ENCODE peak calls at places on chromosomes 5 and 9, in nine cellular contexts. O, T, I, K, F, E, J, Q and D are unnamed samples.

GRCh38 chr9:27771803-27772545 is 198.7 kb upstream of the C9orf72 start:
- DNase-seq in I (no peak), Q (no peak), T (no peak), J (peak), F (no peak), E (peak), O (no peak), K (no peak), D (no peak)

GRCh38 chr5:170474489-170475266 is 29.1 kb upstream of the KCNIP1 start:
- DNase-seq in I (no peak), O (no peak), F (no peak), Q (no peak), E (no peak), T (no peak), K (no peak), J (no peak), D (no peak)

GRCh38 chr9:134629586-134630392 is 11.8 kb upstream of the COL5A1 start:
- DNase-seq in F (no peak), J (no peak), I (no peak), K (no peak), T (no peak), Q (peak), E (no peak), O (no peak), D (peak)

GRCh38 chr9:72203205-72203803 is 54.1 kb downstream of the GDA start:
- DNase-seq in O (no peak), Q (no peak), T (peak), I (peak), E (peak), F (peak), K (peak), J (peak), D (no peak)

GRCh38 chr9:98929096-98929495 is 14.6 kb upstream of the COL15A1 start:
- DNase-seq in K (no peak), O (no peak), J (no peak), Q (no peak), E (no peak), T (no peak), F (no peak), I (no peak), D (no peak)

GRCh38 chr9:87592554-87593394 is 95.1 kb downstream of the DAPK1 start:
- DNase-seq in K (no peak), F (no peak), Q (peak), J (peak), I (peak), O (peak), E (peak), T (no peak), D (peak)

GRCh38 chr5:122295138-122295537 is 16.9 kb upstream of the SNCAIP start:
- DNase-seq in Q (no peak), T (no peak), K (no peak), E (peak), F (peak), J (no peak), O (no peak), I (no peak), D (no peak)

GRCh38 chr9:89477811-89478583 is 19.9 kb downstream of the SEMA4D start:
- DNase-seq in T (no peak), I (no peak), F (peak), Q (no peak), K (no peak), J (peak), O (no peak), E (peak), D (no peak)

GRCh38 chr5:172971482-172971881 is 12.1 kb upstream of the ATP6V0E1 start:
- DNase-seq in E (no peak), K (no peak), O (no peak), J (no peak), I (no peak), T (no peak), F (no peak), Q (no peak), D (no peak)

GRCh38 chr9:71937070-71937625 is 25.7 kb downstream of the C9orf85 start:
- DNase-seq in J (no peak), Q (no peak), T (no peak), E (no peak), K (no peak), I (no peak), F (no peak), O (no peak), D (no peak)

GRCh38 chr5:161273410-161273809 is 273.1 kb downstream of the GABRB2 start:
- DNase-seq in J (no peak), T (no peak), I (no peak), Q (no peak), F (no peak), K (no peak), E (no peak), O (no peak), D (no peak)

GRCh38 chr5:176529824-176530195 is 7.4 kb downstream of the RNF44 start:
- DNase-seq in F (peak), K (peak), Q (peak), E (no peak), O (no peak), J (no peak), I (no peak), T (no peak), D (peak)

GRCh38 chr5:92544042-92544441 is 1037.0 kb downstream of the NR2F1-AS1 start:
- DNase-seq in I (no peak), T (no peak), E (peak), F (no peak), K (no peak), O (no peak), J (no peak), Q (no peak), D (no peak)

GRCh38 chr5:60550311-60550710 is 149.7 kb downstream of the DEPDC1B start:
- DNase-seq in T (no peak), E (no peak), K (no peak), J (no peak), Q (no peak), F (no peak), O (no peak), I (no peak), D (no peak)

GRCh38 chr9:74562611-74563010 is 65.5 kb downstream of the RORB start:
- DNase-seq in Q (no peak), E (no peak), F (no peak), T (no peak), J (no peak), O (no peak), I (no peak), K (no peak), D (no peak)

GRCh38 chr5:173742432-173742816 is 126.0 kb upstream of the BOD1 start:
- DNase-seq in K (peak), Q (no peak), T (no peak), J (no peak), I (no peak), O (no peak), E (no peak), F (peak), D (no peak)

GRCh38 chr5:68305223-68305865 is 89.8 kb downstream of the PIK3R1 start:
- DNase-seq in K (no peak), E (no peak), J (no peak), I (peak), T (no peak), Q (no peak), F (no peak), O (no peak), D (no peak)

GRCh38 chr5:139758510-139759036 is 37.0 kb upstream of the PSD2 start:
- DNase-seq in O (no peak), T (no peak), I (no peak), F (no peak), Q (peak), E (no peak), J (no peak), K (no peak), D (no peak)

GRCh38 chr5:172686111-172686510 is 45.0 kb downstream of the NEURL1B start:
- DNase-seq in Q (no peak), F (no peak), K (no peak), T (no peak), E (no peak), J (peak), I (no peak), O (no peak), D (no peak)

GRCh38 chr5:65198777-65199120 is 283.0 kb downstream of the ADAMTS6 start:
- DNase-seq in I (no peak), O (no peak), Q (no peak), K (no peak), F (no peak), J (peak), E (peak), T (peak), D (no peak)

GRCh38 chr5:131795128-131795719 is 1.6 kb downstream of the FNIP1 start:
- DNase-seq in E (no peak), F (peak), Q (no peak), J (no peak), O (no peak), K (peak), T (no peak), I (no peak), D (no peak)

GRCh38 chr5:154472871-154473580 is 5.0 kb downstream of the HAND1 start:
- DNase-seq in I (no peak), K (no peak), F (no peak), Q (peak), O (no peak), E (no peak), J (no peak), T (no peak), D (no peak)

GRCh38 chr5:88939300-88939699 is 56.3 kb upstream of the MEF2C start:
- DNase-seq in T (no peak), K (no peak), Q (no peak), E (no peak), F (no peak), J (no peak), I (no peak), O (no peak), D (no peak)

GRCh38 chr5:1112596-1113331 is 901 bp upstream of the SLC12A7 start:
- DNase-seq in O (no peak), E (no peak), Q (no peak), J (no peak), I (peak), K (no peak), T (no peak), F (no peak), D (no peak)

GRCh38 chr5:102760815-102761214 is 5.7 kb downstream of the PAM start:
- DNase-seq in I (no peak), F (no peak), E (peak), O (no peak), T (no peak), J (no peak), Q (no peak), K (no peak), D (no peak)

GRCh38 chr9:96680812-96681499 is 25.8 kb upstream of the PRXL2C start:
- DNase-seq in T (no peak), J (no peak), F (no peak), E (no peak), I (no peak), O (no peak), Q (no peak), K (no peak), D (no peak)

GRCh38 chr5:65925094-65925600 is 1.2 kb upstream of the ERBIN start:
- DNase-seq in F (peak), I (peak), T (peak), O (peak), E (peak), Q (peak), K (peak), J (peak), D (peak)

GRCh38 chr9:16062542-16063240 is 509.8 kb downstream of the CCDC171 start:
- DNase-seq in I (no peak), E (peak), K (no peak), O (no peak), J (peak), F (peak), T (peak), Q (no peak), D (no peak)

GRCh38 chr5:10338996-10339903 is 14.2 kb upstream of the MARCHF6 start:
- DNase-seq in K (no peak), E (no peak), T (no peak), F (no peak), J (no peak), Q (no peak), O (no peak), I (no peak), D (no peak)

GRCh38 chr9:128470560-128470959 is 14.8 kb downstream of the ODF2 start:
- DNase-seq in E (peak), F (no peak), I (no peak), K (no peak), J (no peak), O (no peak), Q (no peak), T (no peak), D (no peak)

GRCh38 chr5:100900142-100900795 is 2.8 kb downstream of the ST8SIA4 start:
- DNase-seq in J (peak), I (no peak), F (peak), T (no peak), E (peak), Q (peak), O (peak), K (no peak), D (peak)

GRCh38 chr5:73751254-73751914 is 125.4 kb downstream of the ARHGEF28 start:
- DNase-seq in I (no peak), J (no peak), K (no peak), T (no peak), Q (no peak), F (peak), O (no peak), E (no peak), D (no peak)

GRCh38 chr9:97908736-97909135 is 13.6 kb downstream of the TRMO start:
- DNase-seq in O (no peak), K (no peak), T (no peak), E (no peak), J (no peak), I (no peak), Q (no peak), F (no peak), D (no peak)
- TF ChIP-seq CTCF in O (no peak), K (no peak), T (no peak), E (no peak), J (no peak), I (no peak), Q (no peak), F (no peak), D (no peak)

DNA sequence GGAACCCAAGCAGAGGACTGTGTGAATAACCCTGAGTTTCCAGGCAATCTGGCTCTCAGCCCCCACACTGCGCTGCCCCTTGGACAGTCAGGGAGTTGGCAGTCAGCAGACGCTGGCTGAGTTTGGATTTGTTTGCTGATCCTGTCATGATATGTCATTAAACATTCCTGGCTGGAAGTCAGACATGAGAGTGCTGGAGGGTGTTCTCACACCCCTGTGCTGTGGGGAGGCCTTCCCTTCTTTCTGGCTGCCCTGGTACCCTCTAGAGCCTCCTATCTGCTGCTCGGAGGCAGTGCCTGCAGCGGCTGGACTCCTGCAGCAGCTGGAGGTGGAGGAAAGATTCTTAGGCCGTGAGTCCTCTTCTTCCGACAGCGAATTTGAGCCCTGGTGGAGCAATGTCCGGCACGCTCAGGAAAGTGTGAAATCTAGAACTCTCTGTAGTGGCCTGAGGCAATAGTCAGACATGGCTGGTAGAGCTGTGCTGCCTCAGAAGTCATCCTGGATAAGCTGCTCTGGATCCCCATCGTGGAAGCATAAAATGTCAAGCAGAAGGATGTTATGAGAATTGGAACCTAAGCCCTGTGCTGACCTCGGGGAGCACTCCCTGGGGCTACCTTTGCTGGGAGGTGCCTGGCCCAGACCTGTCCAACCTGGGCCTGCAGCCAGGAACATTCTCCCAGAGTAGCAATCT is 72.0 kb downstream of the PDE8B start:
- DNase-seq in F (no peak), E (peak), Q (no peak), I (peak), T (no peak), K (no peak), O (no peak), J (peak), D (no peak)
- TF ChIP-seq CTCF in F (no peak), E (peak), Q (no peak), I (no peak), T (no peak), K (no peak), O (no peak), J (peak), D (no peak)

GRCh38 chr5:16741007-16741406 is 124.2 kb upstream of the RETREG1 start:
- DNase-seq in O (no peak), F (no peak), Q (no peak), E (peak), K (no peak), I (no peak), J (no peak), T (no peak), D (no peak)
- TF ChIP-seq CTCF in O (no peak), F (no peak), Q (no peak), E (peak), K (no peak), I (no peak), J (no peak), T (no peak), D (no peak)

GRCh38 chr5:109409844-109410388 is at the start of gene PJA2:
- DNase-seq in Q (peak), O (peak), I (peak), J (peak), K (peak), T (peak), F (peak), E (peak), D (peak)
- TF ChIP-seq CTCF in Q (peak), O (peak), I (peak), J (peak), K (no peak), T (no peak), F (peak), E (peak), D (peak)